ENCODE peak calls at places on chromosomes 1 and 21, in ten cellular contexts. G, H, F, X, W, I, P, O, R and Z are unnamed samples.

GRCh38 chr1:153614189-153614900 is 1.4 kb upstream of the S100A16 start:
- DNase-seq in X (no peak), H (no peak), I (no peak), R (no peak), F (no peak), G (no peak), P (no peak), O (no peak), W (no peak), Z (no peak)

GRCh38 chr1:184974086-184974836 is at the start of gene NIBAN1:
- DNase-seq in P (no peak), O (peak), F (no peak), W (peak), R (peak), H (peak), I (peak), G (peak), X (no peak), Z (peak)

GRCh38 chr1:159786465-159786864 is 5.7 kb downstream of the DUSP23 start:
- DNase-seq in G (no peak), P (no peak), W (no peak), O (peak), H (no peak), R (no peak), I (no peak), X (no peak), F (no peak), Z (no peak)

GRCh38 chr21:31182231-31183129 is 144.2 kb upstream of the KRTAP19-8 start:
- DNase-seq in O (no peak), F (no peak), I (peak), W (no peak), P (no peak), G (no peak), X (no peak), H (peak), R (no peak), Z (no peak)

GRCh38 chr1:101033017-101033416 is 7.4 kb upstream of the DPH5 start:
- DNase-seq in W (no peak), H (no peak), R (no peak), O (no peak), I (no peak), F (no peak), G (no peak), X (no peak), P (no peak), Z (no peak)

GRCh38 chr1:248714248-248714647 is 11.7 kb upstream of the OR14I1 start:
- DNase-seq in I (no peak), W (no peak), G (no peak), H (no peak), X (no peak), F (no peak), P (no peak), R (no peak), O (no peak), Z (no peak)

GRCh38 chr1:196438324-196438723 is 169.9 kb downstream of the KCNT2 start:
- DNase-seq in I (no peak), O (peak), W (no peak), R (no peak), P (no peak), G (no peak), H (no peak), F (no peak), X (peak), Z (no peak)

GRCh38 chr21:17823846-17824245 is 4.7 kb upstream of the C21orf91 start:
- DNase-seq in P (no peak), O (no peak), F (no peak), X (no peak), I (no peak), W (no peak), H (no peak), R (no peak), G (no peak), Z (no peak)

GRCh38 chr1:192808588-192809285 is at the start of gene RGS2:
- DNase-seq in X (no peak), G (peak), W (peak), F (no peak), P (peak), H (peak), I (peak), R (peak), O (peak), Z (peak)

GRCh38 chr1:41895552-41895951 is 23.2 kb downstream of the HIVEP3 start:
- DNase-seq in G (no peak), H (no peak), O (no peak), P (no peak), R (no peak), F (no peak), X (no peak), W (peak), I (no peak), Z (no peak)

GRCh38 chr1:63943393-63943792 is 169.6 kb downstream of the ROR1 start:
- DNase-seq in F (no peak), H (no peak), X (no peak), R (no peak), O (no peak), I (no peak), W (no peak), P (no peak), G (no peak), Z (no peak)

GRCh38 chr1:111719135-111719534 is 20.1 kb downstream of the INKA2 start:
- DNase-seq in X (no peak), R (no peak), H (no peak), G (no peak), P (no peak), I (no peak), O (no peak), F (no peak), W (no peak), Z (no peak)